ENCODE peak calls at places on chromosomes 13 and 19, in seven cellular contexts. U is GM13977, X is T1000, A is NAMALWA, F is fibroblast of the conjunctiva, O is WTC11, J is right cardiac atrium. G is an unnamed sample.

GRCh38 chr13:113934576-113934975 is 39.3 kb downstream of the C13orf46 start:
- DNase-seq in U (no peak), X (no peak), A (no peak), F (no peak), O (no peak), J (no peak), G (no peak)

GRCh38 chr13:100396771-100397170 is 191.8 kb downstream of the GGACT start:
- DNase-seq in U (no peak), X (no peak), A (no peak), F (no peak), O (peak), J (no peak), G (no peak)

GRCh38 chr19:33562636-33563035 is 41.0 kb upstream of the PEPD start:
- DNase-seq in U (no peak), X (no peak), A (no peak), F (no peak), O (no peak), J (no peak), G (no peak)

GRCh38 chr13:43132228-43132627 is 108.8 kb downstream of the DNAJC15 start:
- DNase-seq in U (peak), X (no peak), A (peak), F (peak), O (peak), J (no peak), G (no peak)

GRCh38 chr13:50140153-50140552 is 124.9 kb downstream of the KCNRG start:
- DNase-seq in U (no peak), X (no peak), A (no peak), F (no peak), O (no peak), J (no peak), G (no peak)

GRCh38 chr19:34351382-34351802 is 13.6 kb upstream of the GPI start:
- DNase-seq in U (no peak), X (no peak), A (no peak), F (no peak), O (no peak), J (no peak), G (no peak)

GRCh38 chr19:34904521-34904845 is 22.2 kb upstream of the ZNF30 start:
- DNase-seq in U (no peak), X (no peak), A (no peak), F (no peak), O (no peak), J (no peak), G (no peak)

GRCh38 chr19:4647676-4648644 is 8.6 kb downstream of the TNFAIP8L1 start:
- DNase-seq in U (no peak), X (no peak), A (no peak), F (no peak), O (peak), J (peak), G (no peak)

GRCh38 chr19:873084-874019 is 13.9 kb downstream of the CFD start:
- DNase-seq in U (peak), X (peak), A (peak), F (no peak), O (peak), J (no peak), G (peak)

GRCh38 chr13:61833228-61833627 is 417.6 kb upstream of the PCDH20 start:
- DNase-seq in U (no peak), X (no peak), A (no peak), F (no peak), O (no peak), J (no peak), G (no peak)

GRCh38 chr19:56994251-56995017 is 125.4 kb upstream of the USP29 start:
- DNase-seq in U (no peak), X (no peak), A (no peak), F (no peak), O (no peak), J (no peak), G (no peak)

GRCh38 chr19:35144600-35145436 is 1.8 kb downstream of the FXYD7 start:
- DNase-seq in U (no peak), X (peak), A (peak), F (no peak), O (peak), J (peak), G (peak)

GRCh38 chr13:110411316-110412105 is 104.4 kb downstream of the COL4A2 start:
- DNase-seq in U (peak), X (no peak), A (no peak), F (no peak), O (no peak), J (no peak), G (no peak)

GRCh38 chr19:47112166-47112663 is 1.4 kb downstream of the ZC3H4 start:
- DNase-seq in U (peak), X (peak), A (peak), F (peak), O (peak), J (peak), G (peak)

GRCh38 chr13:98930014-98930625 is 47.7 kb downstream of the DOCK9 start:
- DNase-seq in U (no peak), X (no peak), A (peak), F (no peak), O (no peak), J (no peak), G (no peak)

GRCh38 chr13:48410199-48410598 is 2.7 kb downstream of the LPAR6 start:
- DNase-seq in U (no peak), X (no peak), A (no peak), F (no peak), O (no peak), J (no peak), G (peak)

GRCh38 chr13:107882708-107883560 is 332.4 kb downstream of the LIG4 start:
- DNase-seq in U (no peak), X (no peak), A (no peak), F (no peak), O (no peak), J (no peak), G (no peak)

GRCh38 chr13:38888309-38888708 is 102.3 kb downstream of the STOML3 start:
- DNase-seq in U (no peak), X (no peak), A (no peak), F (no peak), O (no peak), J (no peak), G (no peak)

GRCh38 chr13:74794582-74794981 is 660.4 kb upstream of the KLF12 start:
- DNase-seq in U (no peak), X (no peak), A (no peak), F (no peak), O (no peak), J (no peak), G (no peak)

GRCh38 chr19:47421844-47422395 is 2.6 kb upstream of the MEIS3 start:
- DNase-seq in U (no peak), X (no peak), A (no peak), F (no peak), O (no peak), J (no peak), G (no peak)

GRCh38 chr19:40690050-40690698 is at the start of gene NUMBL:
- DNase-seq in U (no peak), X (no peak), A (no peak), F (no peak), O (no peak), J (no peak), G (no peak)

GRCh38 chr13:95267662-95268369 is 33.4 kb downstream of the ABCC4 start:
- DNase-seq in U (no peak), X (peak), A (no peak), F (peak), O (no peak), J (peak), G (no peak)

GRCh38 chr13:48594080-48594815 is 59.5 kb upstream of the CYSLTR2 start:
- DNase-seq in U (no peak), X (no peak), A (no peak), F (no peak), O (no peak), J (no peak), G (no peak)

GRCh38 chr19:54172764-54173699 is at the start of gene TMC4:
- DNase-seq in U (no peak), X (no peak), A (peak), F (no peak), O (peak), J (peak), G (no peak)

GRCh38 chr19:51607920-51608562 is 22.2 kb downstream of the SIGLEC5 start:
- DNase-seq in U (no peak), X (peak), A (peak), F (peak), O (peak), J (peak), G (peak)

GRCh38 chr19:35673121-35673804 is 6.9 kb downstream of the UPK1A start:
- DNase-seq in U (peak), X (peak), A (no peak), F (no peak), O (peak), J (peak), G (peak)

GRCh38 chr19:17234911-17235617 is 9.0 kb downstream of the OCEL1 start:
- DNase-seq in U (peak), X (no peak), A (peak), F (no peak), O (peak), J (peak), G (peak)

GRCh38 chr13:35565273-35565672 is 88.8 kb upstream of the MAB21L1 start:
- DNase-seq in U (no peak), X (no peak), A (no peak), F (no peak), O (no peak), J (no peak), G (no peak)

GRCh38 chr13:113083402-113084061 is 22.1 kb upstream of the F7 start:
- DNase-seq in U (no peak), X (no peak), A (no peak), F (no peak), O (no peak), J (peak), G (no peak)

GRCh38 chr19:21314676-21315075 is 14.5 kb downstream of the ZNF708 start:
- DNase-seq in U (no peak), X (no peak), A (no peak), F (no peak), O (no peak), J (no peak), G (no peak)

GRCh38 chr13:45297456-45298205 is 43.4 kb downstream of the TPT1 start:
- DNase-seq in U (no peak), X (no peak), A (peak), F (no peak), O (no peak), J (no peak), G (peak)

GRCh38 chr13:98977568-98978270 is at the start of gene DOCK9:
- DNase-seq in U (no peak), X (no peak), A (no peak), F (no peak), O (peak), J (peak), G (no peak)